ENCODE peak calls at places on chromosomes 5 and 9, in four cellular contexts. Y, E, V and Z are unnamed samples.

GRCh38 chr5:86463339-86463738 is 154.4 kb upstream of the COX7C start:
- DNase-seq in Y (peak; percentile 54), E (peak; percentile 15), V (peak; percentile 20), Z (no peak)

GRCh38 chr5:168282120-168282519 is 9.3 kb upstream of the WWC1 start:
- DNase-seq in Y (no peak), E (peak; percentile 48), V (peak; percentile 70), Z (no peak)

GRCh38 chr5:107426209-107426608 is 244.5 kb downstream of the EFNA5 start:
- DNase-seq in Y (no peak), E (no peak), V (no peak), Z (no peak)

GRCh38 chr5:137300411-137301240 is 198.5 kb downstream of the SPOCK1 start:
- DNase-seq in Y (no peak), E (no peak), V (no peak), Z (no peak)

GRCh38 chr9:7094576-7094975 is 336.8 kb downstream of the KDM4C start:
- DNase-seq in Y (no peak), E (no peak), V (no peak), Z (no peak)

GRCh38 chr9:69379250-69379982 is 54.4 kb downstream of the ENTREP1 start:
- DNase-seq in Y (no peak), E (peak; percentile 16), V (no peak), Z (peak; percentile 45)

GRCh38 chr5:101534486-101535110 is 631.5 kb upstream of the ST8SIA4 start:
- DNase-seq in Y (no peak), E (no peak), V (no peak), Z (no peak)

GRCh38 chr9:125463926-125464325 is 202.3 kb downstream of the GAPVD1 start:
- DNase-seq in Y (no peak), E (no peak), V (no peak), Z (no peak)

GRCh38 chr5:116468583-116468982 is 106.0 kb downstream of the SEMA6A start:
- DNase-seq in Y (no peak), E (no peak), V (no peak), Z (no peak)

GRCh38 chr5:141923443-141924313 is at the start of gene DELE1:
- DNase-seq in Y (peak; percentile 69), E (peak; percentile 95), V (peak; percentile 95), Z (peak; percentile 48)

DNA sequence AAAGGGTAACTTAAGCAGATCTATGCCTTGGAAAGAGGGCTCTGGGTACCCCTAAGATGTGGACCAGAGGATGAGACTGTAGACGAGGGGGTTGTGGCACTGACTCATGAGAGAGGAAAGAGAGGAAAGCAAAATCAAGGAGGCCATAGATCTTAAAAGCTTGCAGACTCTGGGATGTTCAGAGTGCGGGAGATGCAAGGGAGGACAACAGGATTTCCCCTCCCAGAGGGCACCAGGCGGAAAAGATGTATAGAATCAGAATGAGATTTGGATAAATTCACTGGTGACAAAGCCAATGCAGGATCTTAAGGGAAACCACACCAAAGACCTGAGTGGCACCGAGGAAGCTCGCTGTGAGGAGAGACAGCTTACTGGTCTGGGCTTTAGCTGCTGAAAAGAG is 27.1 kb downstream of the HRH2 start:
- DNase-seq in Y (no peak), E (no peak), V (no peak), Z (no peak)
- H3K27ac ChIP-seq in Y (no peak overlapping the region), E (no peak overlapping the region), V (no peak overlapping the region), Z (no peak overlapping the region)

DNA sequence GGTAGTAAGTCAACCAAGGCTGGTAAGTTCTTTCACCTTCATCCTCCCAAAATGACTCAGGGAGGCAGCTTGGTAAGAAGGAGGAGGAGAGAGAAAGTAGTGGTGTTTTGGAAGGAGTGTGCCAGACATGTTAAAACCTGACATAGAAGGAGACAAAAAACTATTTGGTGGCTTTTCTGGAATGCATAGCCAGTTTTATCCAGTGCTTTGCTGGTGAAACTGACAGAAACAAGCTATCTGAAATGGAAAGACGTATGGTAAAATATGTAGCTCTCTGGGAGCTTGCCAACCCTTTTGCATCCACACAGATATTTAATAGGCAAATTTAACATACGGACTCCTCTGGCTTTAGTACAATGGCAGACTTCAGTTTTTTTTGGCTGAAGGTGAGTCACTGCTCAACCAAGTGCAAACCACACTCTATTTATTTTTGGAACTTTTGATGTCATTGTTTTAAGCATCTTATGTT is 45.4 kb downstream of the RAB14 start:
- DNase-seq in Y (no peak), E (no peak), V (no peak), Z (peak; percentile 85)
- H3K27ac ChIP-seq in Y (no peak overlapping the region), E (no peak overlapping the region), V (no peak overlapping the region), Z (peak overlapping the region; percentile 65)

DNA sequence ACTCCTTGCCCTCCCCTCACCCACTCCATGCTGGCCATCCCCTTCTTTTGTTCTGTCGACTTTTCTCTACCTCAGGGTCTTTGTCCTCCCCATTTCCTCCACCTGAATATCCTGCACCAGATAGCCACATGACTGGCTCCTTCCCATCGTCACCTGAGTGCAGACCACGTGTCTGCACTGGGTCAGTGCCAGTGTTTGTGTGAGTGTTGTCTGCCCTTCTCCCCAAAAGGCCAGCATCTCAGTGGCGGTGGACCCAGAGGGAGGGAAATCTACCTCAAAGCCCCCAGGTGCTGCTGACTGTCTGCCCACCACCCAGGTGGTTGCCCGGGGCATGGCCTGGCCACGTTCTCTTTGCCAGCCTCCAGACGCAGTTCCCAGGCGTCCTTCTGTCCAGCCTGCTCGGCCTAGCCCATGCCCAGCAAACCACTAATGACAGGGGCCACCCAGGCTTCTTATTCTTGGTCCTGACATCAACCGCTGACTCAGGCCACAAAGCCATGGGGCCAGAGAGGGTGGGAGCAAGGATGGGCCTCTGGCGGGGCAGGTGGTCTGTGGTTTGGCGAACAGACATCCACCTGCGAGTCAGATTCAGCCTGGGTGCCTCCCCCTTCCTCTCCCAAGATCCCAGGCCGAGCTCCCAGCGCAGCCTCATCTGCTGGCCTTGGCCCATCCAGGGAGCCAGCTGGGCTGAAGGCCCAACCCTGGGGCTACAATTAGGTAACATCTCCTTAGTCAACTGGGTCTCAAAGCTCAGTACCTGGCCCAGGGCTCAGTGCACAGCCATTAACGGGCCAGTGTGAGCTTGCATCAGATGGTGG is 5.5 kb upstream of the NINJ1 start:
- DNase-seq in Y (no peak), E (no peak), V (no peak), Z (no peak)
- H3K27ac ChIP-seq in Y (no peak overlapping the region), E (no peak overlapping the region), V (no peak overlapping the region), Z (no peak overlapping the region)

GRCh38 chr9:98833090-98833956 is 25.9 kb downstream of the GALNT12 start:
- DNase-seq in Y (no peak), E (no peak), V (no peak), Z (no peak)

GRCh38 chr9:98834386-98834785 is 26.9 kb downstream of the GALNT12 start:
- DNase-seq in Y (no peak), E (no peak), V (no peak), Z (no peak)

GRCh38 chr9:98832768-98833089 is 25.3 kb downstream of the GALNT12 start:
- DNase-seq in Y (no peak), E (no peak), V (no peak), Z (no peak)

GRCh38 chr9:98830554-98830953 is 23.1 kb downstream of the GALNT12 start:
- DNase-seq in Y (no peak), E (no peak), V (no peak), Z (no peak)

GRCh38 chr9:98831636-98832035 is 24.2 kb downstream of the GALNT12 start:
- DNase-seq in Y (no peak), E (no peak), V (no peak), Z (no peak)
- H3K27ac ChIP-seq in Y (no peak overlapping the region), E (no peak overlapping the region), V (no peak overlapping the region), Z (no peak overlapping the region)

DNA sequence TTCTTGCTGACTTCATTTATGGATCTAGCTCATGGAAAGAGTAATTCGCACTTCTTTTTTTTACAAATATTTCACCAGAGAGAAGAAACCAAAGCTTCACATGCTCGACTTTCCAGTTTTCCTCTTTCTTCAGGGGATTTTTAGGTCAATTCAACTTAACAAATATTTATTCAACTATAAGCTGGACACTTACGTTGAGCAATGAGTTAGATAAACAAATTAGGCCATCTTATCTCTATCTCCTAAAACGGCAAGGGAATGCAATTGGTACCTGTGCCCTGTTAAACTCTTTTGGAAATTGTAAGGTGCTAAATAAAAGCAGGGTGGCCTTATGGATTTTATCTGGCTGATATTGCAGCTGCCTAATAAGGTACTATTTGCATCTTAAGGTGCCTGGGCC is 145.1 kb upstream of the RAI14 start:
- DNase-seq in Y (no peak), E (no peak), V (no peak), Z (no peak)
- H3K27ac ChIP-seq in Y (no peak overlapping the region), E (no peak overlapping the region), V (peak overlapping the region; percentile 46), Z (no peak overlapping the region)

GRCh38 chr9:93579711-93580516 is 3.5 kb downstream of the PHF2 start:
- DNase-seq in Y (no peak), E (no peak), V (no peak), Z (no peak)

GRCh38 chr9:93580654-93581380 is 4.4 kb downstream of the PHF2 start:
- DNase-seq in Y (no peak), E (no peak), V (no peak), Z (no peak)

GRCh38 chr9:93577045-93577939 is 908 bp downstream of the PHF2 start:
- DNase-seq in Y (no peak), E (no peak), V (peak; percentile 53), Z (no peak)

GRCh38 chr9:93577940-93578682 is 1.7 kb downstream of the PHF2 start:
- DNase-seq in Y (no peak), E (no peak), V (no peak), Z (no peak)

GRCh38 chr9:93578844-93579243 is 2.5 kb downstream of the PHF2 start:
- DNase-seq in Y (no peak), E (no peak), V (no peak), Z (no peak)
- H3K27ac ChIP-seq in Y (no peak overlapping the region), E (no peak overlapping the region), V (no peak overlapping the region), Z (no peak overlapping the region)

DNA sequence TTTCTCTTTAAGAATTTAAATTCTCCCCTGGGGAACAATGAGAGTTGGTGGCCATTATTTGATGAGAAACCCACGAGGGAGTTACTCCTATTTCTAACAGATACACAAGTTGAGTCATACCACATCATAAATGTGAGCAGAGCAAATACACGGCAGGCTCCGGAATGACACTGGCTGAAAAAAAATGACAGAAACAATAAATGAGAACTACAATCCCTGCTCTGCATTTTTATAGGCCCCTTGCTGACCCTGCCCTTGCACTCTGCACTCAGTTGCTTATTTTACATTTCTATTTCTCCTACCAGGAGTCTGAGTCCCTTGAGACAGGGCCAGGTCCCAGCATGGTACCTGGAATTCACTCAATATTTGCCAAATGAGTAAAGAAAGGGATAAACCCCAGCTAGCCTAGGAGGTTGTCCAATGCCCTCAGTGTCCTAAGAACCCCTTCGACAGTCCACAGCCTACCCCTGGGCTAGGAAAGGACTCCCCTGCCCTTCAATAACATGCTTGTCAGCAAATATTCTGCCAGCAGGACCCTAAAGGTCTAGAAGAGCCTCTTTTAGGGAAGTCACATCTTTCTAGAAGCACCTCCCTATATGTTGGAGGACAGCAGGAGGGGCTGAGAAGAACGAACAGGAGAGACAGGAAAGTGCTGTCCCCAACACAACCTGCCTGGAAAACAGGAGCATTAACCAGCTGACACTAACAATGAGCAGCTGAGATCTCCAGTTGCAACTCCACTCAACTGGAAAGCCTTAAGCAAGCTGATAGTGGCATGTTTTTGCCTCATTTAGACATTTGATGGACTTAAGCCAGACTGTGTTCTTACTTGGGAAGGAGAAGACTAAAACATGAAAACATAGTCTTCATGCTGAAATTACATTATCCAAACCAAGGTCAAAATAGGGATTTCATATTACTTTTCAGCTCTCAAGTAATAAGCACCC is 191.2 kb downstream of the ACTL7B start:
- DNase-seq in Y (no peak), E (no peak), V (peak; percentile 33), Z (no peak)
- H3K27ac ChIP-seq in Y (no peak overlapping the region), E (no peak overlapping the region), V (peak overlapping the region; percentile 71), Z (no peak overlapping the region)